ENCODE peak calls at places on chromosomes 2 and 18, in nine cellular contexts. S is cardiac muscle cell; L is AG08396; N is NCI-H69; X is A549; D is stimulated activated CD4-positive, alpha-beta T cell treated with anti-CD3 and anti-CD28 coated beads, Interleukin-4, amount 100 ng/mL, for 48 hours; W is GM12865; M is hippocampal formation; C is iPS-NIHi11. V is an unnamed sample.

GRCh38 chr2:128781166-128781887 is 462.7 kb upstream of the HS6ST1 start:
- DNase-seq in S (no peak), L (no peak), N (no peak), X (no peak), D (no peak), W (no peak), M (no peak), C (no peak), V (no peak)

GRCh38 chr2:218149865-218150264 is 16.9 kb downstream of the CXCR1 start:
- DNase-seq in S (no peak), L (no peak), N (no peak), X (no peak), D (no peak), W (peak; percentile 11), M (no peak), C (no peak), V (no peak)

GRCh38 chr2:169895294-169895985 is 68.2 kb downstream of the UBR3 start:
- DNase-seq in S (no peak), L (peak; percentile 15), N (peak; percentile 4), X (peak; percentile 31), D (no peak), W (no peak), M (no peak), C (no peak), V (no peak)

GRCh38 chr18:23890589-23890988 is 124.0 kb upstream of the TTC39C start:
- DNase-seq in S (no peak), L (peak; percentile 49), N (no peak), X (no peak), D (no peak), W (no peak), M (no peak), C (no peak), V (no peak)

GRCh38 chr2:236866542-236867340 is 218.9 kb upstream of the COPS8 start:
- DNase-seq in S (no peak), L (no peak), N (no peak), X (no peak), D (no peak), W (no peak), M (peak; percentile 30), C (no peak), V (no peak)

GRCh38 chr2:101516833-101517690 is 42.1 kb upstream of the RFX8 start:
- DNase-seq in S (no peak), L (peak; percentile 60), N (no peak), X (peak; percentile 93), D (no peak), W (no peak), M (no peak), C (no peak), V (peak; percentile 78)

GRCh38 chr18:14974088-14974487 is 226.1 kb downstream of the ANKRD30B start:
- DNase-seq in S (no peak), L (no peak), N (no peak), X (no peak), D (no peak), W (no peak), M (no peak), C (no peak), V (no peak)

GRCh38 chr2:109437325-109438090 is 176.3 kb downstream of the SEPTIN10 start:
- DNase-seq in S (no peak), L (no peak), N (peak; percentile 36), X (no peak), D (no peak), W (no peak), M (no peak), C (no peak), V (no peak)

GRCh38 chr2:226215902-226216503 is 583.6 kb downstream of the IRS1 start:
- DNase-seq in S (peak; percentile 83), L (peak; percentile 12), N (peak; percentile 64), X (peak; percentile 66), D (peak; percentile 46), W (peak; percentile 61), M (no peak), C (peak; percentile 66), V (peak; percentile 32)

GRCh38 chr2:112821682-112822081 is 14.9 kb downstream of the IL1B start:
- DNase-seq in S (no peak), L (no peak), N (no peak), X (no peak), D (no peak), W (peak; percentile 25), M (no peak), C (no peak), V (no peak)

V was measured in SJSA1.